ENCODE peak calls at places on chromosomes 5 and 9, in seven cellular contexts. One of them, this sample, is unnamed.

GRCh38 chr9:13278368-13279246 is 885 bp downstream of the MPDZ start:
- DNase-seq in Panc1: no peak
- DNase-seq in prostate gland: peak; percentile 76
- DNase-seq in GM23338: peak; percentile 67
- DNase-seq in suprapubic skin: peak; percentile 77
- DNase-seq in GM12892: no peak
- DNase-seq in HCT116: no peak
- DNase-seq in this sample: peak; percentile 74

GRCh38 chr9:118262191-118262590 is 558.0 kb downstream of the TLR4 start:
- DNase-seq in Panc1: no peak
- DNase-seq in prostate gland: no peak
- DNase-seq in GM23338: no peak
- DNase-seq in suprapubic skin: no peak
- DNase-seq in GM12892: no peak
- DNase-seq in HCT116: no peak
- DNase-seq in this sample: no peak

GRCh38 chr9:33750307-33750838 is 45.0 kb upstream of the PRSS3 start:
- DNase-seq in Panc1: no peak
- DNase-seq in prostate gland: no peak
- DNase-seq in GM23338: peak; percentile 59
- DNase-seq in suprapubic skin: no peak
- DNase-seq in GM12892: no peak
- DNase-seq in HCT116: no peak
- DNase-seq in this sample: no peak

GRCh38 chr9:18606281-18606680 is 132.3 kb downstream of the ADAMTSL1 start:
- DNase-seq in Panc1: no peak
- DNase-seq in prostate gland: no peak
- DNase-seq in GM23338: no peak
- DNase-seq in suprapubic skin: no peak
- DNase-seq in GM12892: no peak
- DNase-seq in HCT116: no peak
- DNase-seq in this sample: no peak

GRCh38 chr9:128611600-128612394 is 44.9 kb downstream of the DYNC2I2 start:
- DNase-seq in Panc1: no peak
- DNase-seq in prostate gland: no peak
- DNase-seq in GM23338: no peak
- DNase-seq in suprapubic skin: no peak
- DNase-seq in GM12892: no peak
- DNase-seq in HCT116: no peak
- DNase-seq in this sample: peak; percentile 40

GRCh38 chr9:111805841-111806241 is 11.1 kb upstream of the SHOC1 start:
- DNase-seq in Panc1: peak; percentile 55
- DNase-seq in prostate gland: no peak
- DNase-seq in GM23338: no peak
- DNase-seq in suprapubic skin: no peak
- DNase-seq in GM12892: no peak
- DNase-seq in HCT116: peak; percentile 10
- DNase-seq in this sample: no peak

GRCh38 chr5:34570721-34571379 is 85.3 kb upstream of the RAI14 start:
- DNase-seq in Panc1: no peak
- DNase-seq in prostate gland: no peak
- DNase-seq in GM23338: no peak
- DNase-seq in suprapubic skin: no peak
- DNase-seq in GM12892: no peak
- DNase-seq in HCT116: no peak
- DNase-seq in this sample: no peak

GRCh38 chr5:123871373-123871772 is 359.4 kb downstream of the CSNK1G3 start:
- DNase-seq in Panc1: no peak
- DNase-seq in prostate gland: no peak
- DNase-seq in GM23338: no peak
- DNase-seq in suprapubic skin: no peak
- DNase-seq in GM12892: no peak
- DNase-seq in HCT116: no peak
- DNase-seq in this sample: no peak

GRCh38 chr9:20447291-20447690 is 175.0 kb downstream of the MLLT3 start:
- DNase-seq in Panc1: no peak
- DNase-seq in prostate gland: no peak
- DNase-seq in GM23338: no peak
- DNase-seq in suprapubic skin: no peak
- DNase-seq in GM12892: no peak
- DNase-seq in HCT116: no peak
- DNase-seq in this sample: no peak

GRCh38 chr9:80873861-80874260 is 815.5 kb downstream of the TLE1 start:
- DNase-seq in Panc1: no peak
- DNase-seq in prostate gland: no peak
- DNase-seq in GM23338: no peak
- DNase-seq in suprapubic skin: no peak
- DNase-seq in GM12892: no peak
- DNase-seq in HCT116: no peak
- DNase-seq in this sample: no peak

GRCh38 chr9:136245194-136246150 is at the start of gene QSOX2:
- DNase-seq in Panc1: no peak
- DNase-seq in prostate gland: peak; percentile 82
- DNase-seq in GM23338: peak; percentile 85
- DNase-seq in suprapubic skin: peak; percentile 86
- DNase-seq in GM12892: peak; percentile 75
- DNase-seq in HCT116: peak; percentile 54
- DNase-seq in this sample: peak; percentile 94

GRCh38 chr5:40828690-40829661 is 6.0 kb downstream of the RPL37 start:
- DNase-seq in Panc1: no peak
- DNase-seq in prostate gland: no peak
- DNase-seq in GM23338: no peak
- DNase-seq in suprapubic skin: no peak
- DNase-seq in GM12892: no peak
- DNase-seq in HCT116: no peak
- DNase-seq in this sample: no peak
- TF ChIP-seq POLR2AphosphoS5 in Panc1: peak; percentile 38
- TF ChIP-seq POLR2AphosphoS5 in prostate gland: no peak
- TF ChIP-seq POLR2AphosphoS5 in GM23338: no peak
- TF ChIP-seq POLR2AphosphoS5 in suprapubic skin: no peak
- TF ChIP-seq POLR2AphosphoS5 in GM12892: peak; percentile 89
- TF ChIP-seq POLR2AphosphoS5 in HCT116: no peak
- TF ChIP-seq POLR2AphosphoS5 in this sample: no peak

GRCh38 chr9:127518091-127518856 is 67.0 kb downstream of the LRSAM1 start:
- DNase-seq in Panc1: no peak
- DNase-seq in prostate gland: no peak
- DNase-seq in GM23338: no peak
- DNase-seq in suprapubic skin: no peak
- DNase-seq in GM12892: no peak
- DNase-seq in HCT116: no peak
- DNase-seq in this sample: no peak

GRCh38 chr9:127519301-127520166 is 68.2 kb downstream of the LRSAM1 start:
- DNase-seq in Panc1: no peak
- DNase-seq in prostate gland: no peak
- DNase-seq in GM23338: no peak
- DNase-seq in suprapubic skin: no peak
- DNase-seq in GM12892: no peak
- DNase-seq in HCT116: no peak
- DNase-seq in this sample: no peak

GRCh38 chr9:127517620-127518019 is 66.3 kb downstream of the LRSAM1 start:
- DNase-seq in Panc1: no peak
- DNase-seq in prostate gland: no peak
- DNase-seq in GM23338: no peak
- DNase-seq in suprapubic skin: no peak
- DNase-seq in GM12892: no peak
- DNase-seq in HCT116: no peak
- DNase-seq in this sample: no peak

GRCh38 chr9:127520941-127521918 is 69.9 kb downstream of the LRSAM1 start:
- DNase-seq in Panc1: no peak
- DNase-seq in prostate gland: no peak
- DNase-seq in GM23338: peak; percentile 68
- DNase-seq in suprapubic skin: no peak
- DNase-seq in GM12892: no peak
- DNase-seq in HCT116: no peak
- DNase-seq in this sample: no peak

GRCh38 chr9:127516835-127517607 is 65.7 kb downstream of the LRSAM1 start:
- DNase-seq in Panc1: no peak
- DNase-seq in prostate gland: no peak
- DNase-seq in GM23338: no peak
- DNase-seq in suprapubic skin: no peak
- DNase-seq in GM12892: no peak
- DNase-seq in HCT116: no peak
- DNase-seq in this sample: no peak
- TF ChIP-seq POLR2AphosphoS5 in Panc1: no peak
- TF ChIP-seq POLR2AphosphoS5 in prostate gland: no peak
- TF ChIP-seq POLR2AphosphoS5 in GM23338: no peak
- TF ChIP-seq POLR2AphosphoS5 in suprapubic skin: no peak
- TF ChIP-seq POLR2AphosphoS5 in GM12892: no peak
- TF ChIP-seq POLR2AphosphoS5 in HCT116: no peak
- TF ChIP-seq POLR2AphosphoS5 in this sample: no peak

DNA sequence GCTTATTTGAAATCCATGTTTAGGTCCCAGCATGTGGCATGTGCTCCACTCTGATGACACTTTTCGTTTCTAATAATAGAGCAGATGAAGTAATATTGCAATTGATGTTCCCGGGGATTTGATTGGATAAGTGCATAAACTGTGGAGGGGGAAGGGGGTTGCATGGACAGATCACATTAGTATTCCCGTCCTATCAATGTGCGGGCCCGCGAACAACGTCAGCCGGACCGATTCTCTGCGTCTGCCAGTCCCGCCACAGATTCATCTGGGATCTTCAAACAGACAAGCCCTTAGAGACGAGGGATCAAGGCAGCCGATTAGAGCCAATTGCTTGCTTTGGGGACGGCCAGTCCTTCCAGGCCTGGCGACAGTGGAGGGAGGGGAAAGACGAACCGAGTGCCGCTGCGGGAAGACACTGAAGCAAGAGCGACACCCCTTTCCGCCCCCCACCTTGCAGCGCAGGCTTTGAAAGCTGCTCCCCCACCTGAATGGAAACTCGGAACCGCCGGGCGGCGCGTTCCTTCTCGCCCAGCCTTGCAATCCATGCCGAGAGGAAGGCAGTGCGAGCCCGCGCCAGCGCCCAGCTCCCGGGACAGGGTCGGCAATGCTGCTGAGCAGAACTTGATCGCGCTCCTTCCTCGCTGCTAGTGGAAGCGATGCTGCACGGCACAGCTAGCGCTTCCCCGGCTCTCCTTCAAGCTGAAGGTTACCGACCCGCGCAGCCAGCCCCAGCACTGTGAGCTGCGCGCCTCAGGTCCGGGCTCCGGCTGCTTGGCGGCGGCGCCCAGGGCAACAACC is at the start of gene RGS7BP:
- DNase-seq in Panc1: no peak
- DNase-seq in prostate gland: peak; percentile 26
- DNase-seq in GM23338: peak; percentile 81
- DNase-seq in suprapubic skin: no peak
- DNase-seq in GM12892: no peak
- DNase-seq in HCT116: no peak
- DNase-seq in this sample: peak; percentile 77
- TF ChIP-seq POLR2AphosphoS5 in Panc1: no peak
- TF ChIP-seq POLR2AphosphoS5 in prostate gland: no peak
- TF ChIP-seq POLR2AphosphoS5 in GM23338: no peak
- TF ChIP-seq POLR2AphosphoS5 in suprapubic skin: no peak
- TF ChIP-seq POLR2AphosphoS5 in GM12892: no peak
- TF ChIP-seq POLR2AphosphoS5 in HCT116: no peak
- TF ChIP-seq POLR2AphosphoS5 in this sample: peak; percentile 21

GRCh38 chr9:137295313-137296213 is 6.5 kb downstream of the NRARP start:
- DNase-seq in Panc1: no peak
- DNase-seq in prostate gland: no peak
- DNase-seq in GM23338: peak; percentile 78
- DNase-seq in suprapubic skin: no peak
- DNase-seq in GM12892: peak; percentile 95
- DNase-seq in HCT116: no peak
- DNase-seq in this sample: peak; percentile 89
- TF ChIP-seq POLR2AphosphoS5 in Panc1: no peak
- TF ChIP-seq POLR2AphosphoS5 in prostate gland: no peak
- TF ChIP-seq POLR2AphosphoS5 in GM23338: no peak
- TF ChIP-seq POLR2AphosphoS5 in suprapubic skin: no peak
- TF ChIP-seq POLR2AphosphoS5 in GM12892: no peak
- TF ChIP-seq POLR2AphosphoS5 in HCT116: peak; percentile 40
- TF ChIP-seq POLR2AphosphoS5 in this sample: no peak

GRCh38 chr5:14416709-14417108 is 164.9 kb upstream of the OTULINL start:
- DNase-seq in Panc1: no peak
- DNase-seq in prostate gland: no peak
- DNase-seq in GM23338: no peak
- DNase-seq in suprapubic skin: no peak
- DNase-seq in GM12892: no peak
- DNase-seq in HCT116: no peak
- DNase-seq in this sample: no peak

GRCh38 chr5:14415516-14416074 is 166.0 kb upstream of the OTULINL start:
- DNase-seq in Panc1: no peak
- DNase-seq in prostate gland: no peak
- DNase-seq in GM23338: no peak
- DNase-seq in suprapubic skin: no peak
- DNase-seq in GM12892: no peak
- DNase-seq in HCT116: no peak
- DNase-seq in this sample: no peak

GRCh38 chr5:14414007-14414406 is 167.6 kb upstream of the OTULINL start:
- DNase-seq in Panc1: no peak
- DNase-seq in prostate gland: no peak
- DNase-seq in GM23338: no peak
- DNase-seq in suprapubic skin: no peak
- DNase-seq in GM12892: no peak
- DNase-seq in HCT116: no peak
- DNase-seq in this sample: no peak

GRCh38 chr5:14413331-14413750 is 168.3 kb upstream of the OTULINL start:
- DNase-seq in Panc1: no peak
- DNase-seq in prostate gland: no peak
- DNase-seq in GM23338: no peak
- DNase-seq in suprapubic skin: no peak
- DNase-seq in GM12892: no peak
- DNase-seq in HCT116: no peak
- DNase-seq in this sample: no peak

DNA sequence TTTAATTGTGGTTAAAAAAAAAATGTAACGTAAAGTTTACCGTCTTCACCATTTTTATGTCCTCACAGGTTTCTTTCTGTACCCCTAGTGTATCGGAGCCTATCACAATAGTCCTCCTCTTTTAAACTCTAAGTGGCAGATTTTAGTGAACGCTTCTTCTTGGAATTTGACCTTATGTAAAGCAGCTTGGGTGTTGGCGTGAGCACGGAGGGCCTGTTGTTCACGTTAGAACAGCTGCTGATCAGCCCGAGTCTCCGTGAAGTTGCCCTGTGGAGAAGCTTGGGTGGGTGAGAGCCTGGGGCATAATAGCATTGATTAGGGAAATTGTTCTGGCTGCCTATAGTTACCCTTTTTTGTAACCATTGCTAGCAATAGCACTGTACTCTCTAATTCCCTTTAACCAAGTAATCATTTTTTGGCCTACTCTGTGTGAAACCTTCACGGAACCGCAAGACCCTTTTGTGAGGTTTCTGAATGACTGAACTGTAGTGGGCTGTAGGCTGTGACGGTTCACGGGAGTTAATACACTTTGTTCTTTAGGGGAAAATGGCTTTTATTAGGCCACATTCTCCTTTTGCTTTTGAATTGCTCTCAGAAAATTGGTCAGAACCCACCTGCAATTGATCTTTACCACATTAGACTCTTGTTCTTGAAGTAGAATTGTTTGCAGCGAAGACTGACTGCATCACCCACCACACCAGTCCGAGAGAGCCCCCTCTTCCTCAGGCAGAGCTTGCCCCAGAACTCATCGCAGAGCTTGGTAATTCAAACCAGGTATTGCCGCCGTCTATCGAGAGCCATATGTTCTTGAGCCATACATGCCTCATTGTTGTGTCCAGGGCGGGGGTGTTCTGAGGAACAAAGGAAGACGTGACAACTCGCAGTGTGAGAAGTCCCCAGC is 166.7 kb upstream of the OTULINL start:
- DNase-seq in Panc1: no peak
- DNase-seq in prostate gland: no peak
- DNase-seq in GM23338: no peak
- DNase-seq in suprapubic skin: no peak
- DNase-seq in GM12892: no peak
- DNase-seq in HCT116: no peak
- DNase-seq in this sample: no peak
- TF ChIP-seq POLR2AphosphoS5 in Panc1: no peak
- TF ChIP-seq POLR2AphosphoS5 in prostate gland: no peak
- TF ChIP-seq POLR2AphosphoS5 in GM23338: no peak
- TF ChIP-seq POLR2AphosphoS5 in suprapubic skin: no peak
- TF ChIP-seq POLR2AphosphoS5 in GM12892: no peak
- TF ChIP-seq POLR2AphosphoS5 in HCT116: no peak
- TF ChIP-seq POLR2AphosphoS5 in this sample: no peak

GRCh38 chr9:133115604-133116345 is 5.3 kb downstream of the RALGDS start:
- DNase-seq in Panc1: no peak
- DNase-seq in prostate gland: no peak
- DNase-seq in GM23338: no peak
- DNase-seq in suprapubic skin: peak; percentile 80
- DNase-seq in GM12892: peak; percentile 92
- DNase-seq in HCT116: no peak
- DNase-seq in this sample: peak; percentile 78
- TF ChIP-seq POLR2AphosphoS5 in Panc1: no peak
- TF ChIP-seq POLR2AphosphoS5 in prostate gland: no peak
- TF ChIP-seq POLR2AphosphoS5 in GM23338: no peak
- TF ChIP-seq POLR2AphosphoS5 in suprapubic skin: no peak
- TF ChIP-seq POLR2AphosphoS5 in GM12892: peak; percentile 79
- TF ChIP-seq POLR2AphosphoS5 in HCT116: no peak
- TF ChIP-seq POLR2AphosphoS5 in this sample: no peak